ENCODE peak calls at places on chromosomes 4 and X, in five cellular contexts. W is spleen, D is right cardiac atrium, R is Karpas-422, B is substantia nigra. Y is an unnamed sample.

GRCh38 chrX:109537324-109537665 is 651 bp downstream of the NXT2 start:
- DNase-seq in R (no peak), B (peak; percentile 57), W (no peak), D (no peak), Y (no peak)

GRCh38 chrX:47644557-47645091 is 5.7 kb downstream of the ELK1 start:
- DNase-seq in D (no peak), R (peak; percentile 81), W (no peak), B (no peak), Y (no peak)

GRCh38 chr4:114386637-114387233 is 211.9 kb upstream of the UGT8 start:
- DNase-seq in D (no peak), B (no peak), R (peak; percentile 67), W (no peak), Y (no peak)

GRCh38 chrX:139554991-139555675 is 24.6 kb downstream of the F9 start:
- DNase-seq in D (no peak), W (no peak), R (no peak), B (no peak), Y (no peak)

GRCh38 chrX:72268601-72269365 is 8.3 kb downstream of the RPS4X start:
- DNase-seq in W (no peak), D (no peak), R (no peak), B (no peak), Y (no peak)

GRCh38 chr4:33537527-33537926 is 2706.8 kb downstream of the ARAP2 start:
- DNase-seq in D (no peak), B (no peak), R (no peak), W (no peak), Y (no peak)

GRCh38 chrX:18674417-18674787 is 2.5 kb upstream of the RS1 start:
- DNase-seq in B (peak; percentile 32), W (peak; percentile 86), R (no peak), D (peak; percentile 27), Y (peak; percentile 7)

GRCh38 chrX:131816551-131817136 is 206.5 kb upstream of the STK26 start:
- DNase-seq in D (peak; percentile 67), R (peak; percentile 86), W (peak; percentile 74), B (peak; percentile 69), Y (peak; percentile 81)

GRCh38 chrX:77597090-77597489 is 149.9 kb downstream of the FGF16 start:
- DNase-seq in B (no peak), D (no peak), W (no peak), R (no peak), Y (no peak)

GRCh38 chr4:36088542-36088941 is 155.8 kb downstream of the ARAP2 start:
- DNase-seq in B (peak; percentile 5), D (no peak), R (no peak), W (no peak), Y (no peak)

DNA sequence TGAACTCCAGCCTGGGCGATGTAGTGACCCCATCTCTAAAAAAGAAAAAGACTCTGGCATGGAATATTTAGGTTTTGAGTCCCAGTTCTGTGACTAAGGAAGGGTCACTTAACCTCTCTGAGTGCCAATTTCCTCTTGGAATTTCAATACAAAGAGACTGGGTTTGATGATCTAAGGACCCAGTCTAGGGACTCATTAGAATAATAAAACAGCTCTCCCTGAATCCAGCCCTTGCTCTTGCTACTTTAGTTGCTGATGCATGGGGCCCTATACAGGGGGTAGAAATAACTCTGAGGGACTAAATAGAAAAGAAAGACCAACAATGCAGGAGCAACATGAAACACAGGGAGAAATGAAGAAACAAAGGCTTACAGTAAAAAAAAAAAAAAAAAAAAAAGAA is 12.6 kb downstream of the C4orf54 start:
- DNase-seq in D (no peak), B (no peak), R (no peak), W (no peak), Y (no peak)
- H3K27ac ChIP-seq in D (no peak overlapping the region), B (no peak overlapping the region), R (no peak overlapping the region), W (no peak overlapping the region), Y (no peak overlapping the region)

GRCh38 chr4:27358269-27358668 is 497.6 kb downstream of the STIM2 start:
- DNase-seq in R (no peak), W (no peak), B (no peak), D (no peak), Y (no peak)

GRCh38 chr4:27364509-27364908 is 503.9 kb downstream of the STIM2 start:
- DNase-seq in B (no peak), R (no peak), W (no peak), D (no peak), Y (no peak)

GRCh38 chr4:27357283-27357682 is 496.6 kb downstream of the STIM2 start:
- DNase-seq in R (no peak), B (no peak), D (no peak), W (no peak), Y (no peak)

GRCh38 chr4:27366424-27366823 is 505.8 kb downstream of the STIM2 start:
- DNase-seq in D (no peak), B (no peak), R (no peak), W (no peak), Y (no peak)

DNA sequence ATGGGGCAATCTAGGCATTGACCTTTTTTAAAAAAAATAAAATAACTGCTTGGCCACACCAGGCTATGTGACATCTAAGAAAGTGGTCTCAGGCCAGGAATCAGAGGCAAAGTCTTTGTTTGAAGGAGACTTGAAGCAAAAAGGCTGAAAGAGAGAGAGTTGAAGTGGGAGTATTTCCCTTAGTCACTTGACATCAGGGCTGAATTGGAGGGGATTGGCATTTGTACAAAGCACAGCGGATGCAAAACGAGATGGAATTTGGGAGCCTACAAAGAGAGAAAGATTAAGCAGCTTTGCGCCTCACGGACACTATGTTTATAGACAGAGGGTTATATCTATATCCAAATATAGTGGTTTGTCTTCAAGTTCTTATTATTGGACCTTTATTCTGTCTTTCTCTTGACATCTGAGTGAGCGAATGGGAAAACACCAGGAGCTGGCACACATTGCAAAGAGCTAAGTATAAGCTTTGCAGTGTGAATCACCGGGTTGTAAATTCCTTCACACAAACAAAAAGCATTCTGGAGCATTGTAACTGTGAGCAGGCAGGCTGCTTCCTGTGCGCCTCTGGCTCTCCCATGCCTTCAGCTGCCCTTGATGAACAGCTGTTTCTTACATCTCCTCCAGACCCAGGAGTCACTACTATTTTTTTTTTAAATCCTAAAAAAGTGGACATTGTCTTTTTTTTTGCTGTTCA is 500.2 kb downstream of the STIM2 start:
- DNase-seq in D (no peak), B (no peak), R (no peak), W (no peak), Y (peak; percentile 8)
- H3K27ac ChIP-seq in D (no peak overlapping the region), B (no peak overlapping the region), R (no peak overlapping the region), W (no peak overlapping the region), Y (no peak overlapping the region)

GRCh38 chr4:72974694-72975487 is 94.6 kb downstream of the COX18 start:
- DNase-seq in R (no peak), W (no peak), D (no peak), B (no peak), Y (no peak)

GRCh38 chr4:72975488-72975784 is 94.1 kb downstream of the COX18 start:
- DNase-seq in R (no peak), W (no peak), B (no peak), D (no peak), Y (no peak)

GRCh38 chr4:72969957-72970356 is 99.6 kb downstream of the COX18 start:
- DNase-seq in D (peak; percentile 24), W (no peak), B (peak; percentile 1), R (no peak), Y (no peak)

GRCh38 chr4:72970756-72971155 is 98.8 kb downstream of the COX18 start:
- DNase-seq in B (no peak), W (no peak), D (no peak), R (no peak), Y (no peak)

GRCh38 chr4:72971572-72971971 is 97.9 kb downstream of the COX18 start:
- DNase-seq in B (no peak), W (no peak), D (no peak), R (no peak), Y (no peak)
- H3K27ac ChIP-seq in B (no peak overlapping the region), W (no peak overlapping the region), D (no peak overlapping the region), R (no peak overlapping the region), Y (no peak overlapping the region)

GRCh38 chrX:104419211-104419610 is 146.8 kb upstream of the IL1RAPL2 start:
- DNase-seq in B (no peak), D (no peak), R (no peak), W (no peak), Y (no peak)
- H3K27ac ChIP-seq in B (no peak overlapping the region), D (no peak overlapping the region), R (no peak overlapping the region), W (no peak overlapping the region), Y (no peak overlapping the region)

GRCh38 chr4:19119904-19120303 is 1098.3 kb upstream of the LCORL start:
- DNase-seq in W (no peak), D (no peak), R (no peak), B (no peak), Y (no peak)

GRCh38 chr4:19117022-19117421 is 1095.5 kb upstream of the LCORL start:
- DNase-seq in B (no peak), D (no peak), W (no peak), R (no peak), Y (no peak)
- H3K27ac ChIP-seq in B (no peak overlapping the region), D (no peak overlapping the region), W (no peak overlapping the region), R (no peak overlapping the region), Y (no peak overlapping the region)

GRCh38 chr4:147828361-147828760 is 96.5 kb downstream of the ARHGAP10 start:
- DNase-seq in W (no peak), B (no peak), D (no peak), R (no peak), Y (no peak)

GRCh38 chr4:147831452-147832192 is 99.7 kb downstream of the ARHGAP10 start:
- DNase-seq in B (no peak), W (no peak), R (no peak), D (peak; percentile 31), Y (no peak)

GRCh38 chr4:147830987-147831386 is 99.1 kb downstream of the ARHGAP10 start:
- DNase-seq in D (no peak), W (no peak), B (no peak), R (no peak), Y (no peak)

GRCh38 chr4:147829401-147830101 is 97.7 kb downstream of the ARHGAP10 start:
- DNase-seq in R (no peak), B (no peak), D (peak; percentile 42), W (no peak), Y (peak; percentile 75)

GRCh38 chr4:147830102-147830463 is 98.2 kb downstream of the ARHGAP10 start:
- DNase-seq in W (no peak), B (no peak), R (no peak), D (no peak), Y (no peak)
- H3K27ac ChIP-seq in W (no peak overlapping the region), B (no peak overlapping the region), R (no peak overlapping the region), D (peak overlapping the region; percentile 98), Y (peak overlapping the region; percentile 86)

DNA sequence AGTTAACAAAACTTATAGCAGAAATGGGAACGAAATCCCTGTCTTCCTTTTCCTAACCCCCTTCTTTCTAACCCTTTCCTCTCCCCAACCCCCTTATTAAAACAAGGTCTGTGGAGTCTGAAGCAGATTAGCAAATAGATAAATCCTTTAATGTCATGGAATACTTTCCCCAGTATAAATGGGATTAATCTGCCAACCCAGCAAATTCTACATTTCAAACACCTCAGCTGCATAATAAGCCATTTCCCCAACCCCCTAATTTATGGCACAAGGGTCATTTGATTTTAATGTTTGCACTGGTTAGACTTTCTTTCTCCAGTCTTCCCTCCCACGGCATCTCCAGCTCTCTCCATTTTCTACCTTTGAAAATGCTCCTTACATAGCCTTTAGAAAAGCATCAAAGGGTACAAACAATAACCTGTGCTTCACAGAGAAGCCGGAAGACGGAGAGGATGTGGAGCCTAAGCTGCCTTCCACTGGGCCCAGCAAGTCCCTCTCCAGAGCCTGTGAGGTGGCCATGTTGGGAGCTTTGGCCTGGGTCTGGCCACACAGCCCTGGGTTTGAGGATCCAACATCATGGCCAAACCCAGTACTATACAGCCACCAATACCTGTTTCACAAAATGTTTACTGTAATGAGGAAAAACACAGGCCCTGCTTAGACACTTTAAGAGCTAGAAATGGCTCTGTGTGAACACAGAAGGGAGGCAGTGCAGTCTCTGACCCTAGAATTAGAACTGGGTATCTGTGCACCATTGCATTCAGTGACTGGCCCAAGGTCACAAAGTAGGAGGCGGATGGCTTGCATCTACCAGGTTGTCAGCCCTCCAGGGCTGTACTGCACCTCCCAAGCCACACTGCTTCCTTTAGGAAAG is 56.9 kb upstream of the SPRY1 start:
- DNase-seq in W (no peak), R (no peak), D (no peak), B (no peak), Y (no peak)
- H3K27ac ChIP-seq in W (no peak overlapping the region), R (no peak overlapping the region), D (peak overlapping the region; percentile 81), B (no peak overlapping the region), Y (peak overlapping the region; percentile 81)